ENCODE peak calls at places on chromosome 17, in nine cellular contexts. E is iris pigment epithelial cell; N is activated T-cell treated with anti-CD3 and anti-CD28 coated beads for 1 hour; Y is lower leg skin; R is mammary epithelial cell; A is AG09319; S is NCI-H69; Q is anterior cingulate cortex; L is stimulated activated CD4-positive, alpha-beta T cell treated with anti-CD3 and anti-CD28 coated beads, Interleukin-12 subunit alpha, Interleukin-12 subunit beta, amount 100 ng/mL, for 4 hours. O is an unnamed sample.
A peak's percentile ranks its signal among the peaks of the same experiment; 100 is the strongest.

GRCh38 chr17:20998571-20999043 is 44.2 kb downstream of the USP22 start:
- DNase-seq in Y (no peak), Q (no peak), E (peak; percentile 9), S (no peak), A (no peak), L (no peak), N (no peak), R (no peak), O (no peak)

GRCh38 chr17:81166033-81166472 is at the start of gene AATK:
- DNase-seq in Y (no peak), R (no peak), N (no peak), S (peak; percentile 72), E (no peak), A (no peak), L (no peak), Q (no peak), O (no peak)

GRCh38 chr17:45225964-45226530 is 4.4 kb downstream of the FMNL1 start:
- DNase-seq in R (no peak), Y (peak; percentile 95), N (peak; percentile 90), E (peak; percentile 41), S (no peak), L (peak; percentile 92), Q (no peak), A (no peak), O (peak; percentile 34)

GRCh38 chr17:12089809-12090384 is 69.2 kb downstream of the MAP2K4 start:
- DNase-seq in Q (no peak), E (peak; percentile 85), L (no peak), S (peak; percentile 62), A (no peak), N (no peak), R (peak; percentile 52), Y (no peak), O (no peak)

GRCh38 chr17:42670199-42670924 is 6.4 kb downstream of the PLEKHH3 start:
- DNase-seq in N (no peak), A (no peak), Q (no peak), S (no peak), E (no peak), Y (no peak), L (no peak), R (no peak), O (no peak)

GRCh38 chr17:19000531-19001011 is 4.0 kb downstream of the FAM83G start:
- DNase-seq in Q (no peak), S (no peak), N (no peak), A (no peak), R (peak; percentile 82), L (no peak), Y (no peak), E (peak; percentile 79), O (no peak)

GRCh38 chr17:6775871-6776405 is at the start of gene FBXO39:
- DNase-seq in L (no peak), N (peak; percentile 17), E (no peak), Q (no peak), A (no peak), Y (no peak), R (no peak), S (no peak), O (no peak)

GRCh38 chr17:50423553-50424159 is 2.4 kb upstream of the ACSF2 start:
- DNase-seq in A (no peak), R (peak; percentile 89), Q (no peak), S (peak; percentile 57), E (peak; percentile 90), Y (no peak), L (no peak), N (no peak), O (no peak)

GRCh38 chr17:75019710-75020109 is 7.2 kb downstream of the MRPL58 start:
- DNase-seq in E (no peak), S (no peak), L (no peak), R (no peak), Q (no peak), A (no peak), N (no peak), Y (no peak), O (no peak)